ENCODE peak calls at places on chromosomes 5 and 9, in five cellular contexts. S is naive thymus-derived CD4-positive, alpha-beta T cell; A is nucleus accumbens; K is GDM1; V is astrocyte of the hippocampus. T is an unnamed sample.

GRCh38 chr5:151215546-151215880 is 8.4 kb downstream of the CCDC69 start:
- DNase-seq in S (no peak), A (no peak), K (no peak), V (no peak), T (no peak)

GRCh38 chr5:6328173-6328572 is 50.2 kb downstream of the MED10 start:
- DNase-seq in S (no peak), A (no peak), K (no peak), V (peak; percentile 67), T (no peak)

GRCh38 chr9:98306384-98307145 is 51.1 kb upstream of the TBC1D2 start:
- DNase-seq in S (no peak), A (no peak), K (no peak), V (no peak), T (no peak)

GRCh38 chr5:59040007-59040803 is 457.3 kb downstream of the RAB3C start:
- DNase-seq in S (no peak), A (no peak), K (no peak), V (no peak), T (no peak)

GRCh38 chr9:106649664-106650063 is 213.3 kb upstream of the ZNF462 start:
- DNase-seq in S (no peak), A (no peak), K (no peak), V (no peak), T (no peak)

GRCh38 chr5:172773481-172774469 is 2.8 kb upstream of the DUSP1 start:
- DNase-seq in S (no peak), A (no peak), K (no peak), V (peak; percentile 57), T (no peak)

GRCh38 chr5:170169996-170170395 is 62.8 kb upstream of the C5orf58 start:
- DNase-seq in S (no peak), A (no peak), K (no peak), V (no peak), T (no peak)

GRCh38 chr5:37932450-37932849 is 92.6 kb upstream of the GDNF start:
- DNase-seq in S (no peak), A (no peak), K (no peak), V (no peak), T (no peak)

GRCh38 chr9:37574241-37574721 is 1.9 kb downstream of the FBXO10 start:
- DNase-seq in S (no peak), A (no peak), K (no peak), V (no peak), T (no peak)

GRCh38 chr5:107451028-107451427 is 219.7 kb downstream of the EFNA5 start:
- DNase-seq in S (no peak), A (no peak), K (no peak), V (no peak), T (no peak)

T was measured in frontal cortex.